ENCODE peak calls at places on chromosomes 4 and X, in four cellular contexts. L is IMR-90, E is lower lobe of right lung, I is GM23338. R is an unnamed sample.

GRCh38 chr4:68360570-68360969 is 10.7 kb upstream of the YTHDC1 start:
- DNase-seq in L (no peak), I (no peak), E (no peak), R (no peak)

GRCh38 chrX:96752776-96753175 is 68.1 kb downstream of the DIAPH2 start:
- DNase-seq in L (no peak), E (peak; percentile 42), I (no peak), R (no peak)

GRCh38 chr4:108001540-108001939 is 11.9 kb downstream of the HADH start:
- DNase-seq in E (no peak), L (peak; percentile 7), I (no peak), R (no peak)

GRCh38 chr4:149980941-149981340 is 97.3 kb upstream of the DCLK2 start:
- DNase-seq in L (peak; percentile 65), I (peak; percentile 59), E (no peak), R (peak; percentile 56)

GRCh38 chr4:78058591-78059523 is 1.7 kb downstream of the FRAS1 start:
- DNase-seq in I (peak; percentile 86), L (no peak), E (peak; percentile 61), R (peak; percentile 27)

GRCh38 chr4:186630128-186630527 is 74.8 kb upstream of the MTNR1A start:
- DNase-seq in I (no peak), E (no peak), L (no peak), R (no peak)

GRCh38 chr4:162497564-162498167 is 333.9 kb upstream of the FSTL5 start:
- DNase-seq in L (peak; percentile 42), I (peak; percentile 54), E (no peak), R (peak; percentile 49)

GRCh38 chrX:100969408-100969807 is at the start of gene ARL13A:
- DNase-seq in E (no peak), L (no peak), I (no peak), R (no peak)

GRCh38 chrX:1686642-1687041 is 71.8 kb downstream of the ASMT start:
- DNase-seq in I (no peak), E (no peak), L (no peak), R (peak; percentile 60)

GRCh38 chr4:155657169-155657568 is 9.5 kb upstream of the GUCY1A1 start:
- DNase-seq in I (no peak), E (no peak), L (no peak), R (peak; percentile 53)

GRCh38 chr4:48954314-48954713 is 31.8 kb upstream of the CWH43 start:
- DNase-seq in L (peak; percentile 34), E (no peak), I (peak; percentile 68), R (no peak)

GRCh38 chrX:140503230-140503585 is 1.7 kb downstream of the SOX3 start:
- DNase-seq in L (no peak), E (no peak), I (no peak), R (no peak)

GRCh38 chrX:9466115-9466495 is 1.2 kb downstream of the TBL1X start:
- DNase-seq in L (peak; percentile 21), I (peak; percentile 41), E (peak; percentile 64), R (peak; percentile 21)

GRCh38 chrX:124256209-124256608 is 76.3 kb upstream of the TEX13D start:
- DNase-seq in I (no peak), E (no peak), L (peak; percentile 19), R (peak; percentile 93)

GRCh38 chr4:95268819-95269565 is 279.8 kb downstream of the UNC5C start:
- DNase-seq in E (no peak), L (peak; percentile 7), I (no peak), R (no peak)

GRCh38 chrX:40083120-40083978 is 14.4 kb downstream of the BCOR start:
- DNase-seq in L (no peak), E (peak; percentile 69), I (peak; percentile 62), R (no peak)

GRCh38 chr4:26298198-26298950 is 22.4 kb upstream of the RBPJ start:
- DNase-seq in E (no peak), L (peak; percentile 83), I (peak; percentile 45), R (peak; percentile 77)

GRCh38 chr4:73828945-73829344 is 7.5 kb upstream of the CXCL6 start:
- DNase-seq in E (no peak), I (no peak), L (peak; percentile 53), R (peak; percentile 62)

GRCh38 chr4:73836373-73837269 is at the start of gene CXCL6:
- DNase-seq in I (peak; percentile 81), L (no peak), E (peak; percentile 56), R (no peak)

GRCh38 chr4:73832651-73833237 is 3.7 kb upstream of the CXCL6 start:
- DNase-seq in E (no peak), I (no peak), L (peak; percentile 56), R (peak; percentile 47)

GRCh38 chr4:73831569-73831968 is 4.9 kb upstream of the CXCL6 start:
- DNase-seq in L (no peak), E (no peak), I (no peak), R (peak; percentile 82)
- TF ChIP-seq CTCF in L (no peak), E (no peak), I (no peak), R (no peak)

DNA sequence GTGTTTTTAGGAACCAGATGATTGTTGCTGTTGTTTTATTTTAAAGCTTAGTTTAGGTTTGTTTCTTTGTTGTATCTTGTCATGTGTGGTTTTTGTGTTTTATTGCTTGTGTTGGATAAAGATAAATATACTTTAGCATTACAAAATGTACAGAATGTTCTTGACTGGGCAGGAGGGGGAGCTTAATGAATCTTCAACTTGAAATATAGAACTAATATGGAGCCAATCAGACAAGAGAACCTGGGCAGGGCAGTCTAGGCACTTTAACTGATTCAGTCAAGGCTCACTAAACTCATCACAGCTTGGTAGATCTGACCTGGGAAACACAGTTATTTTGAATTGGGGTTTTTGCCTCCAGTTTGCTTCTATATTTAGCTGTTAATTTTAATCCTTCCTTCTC is 304.2 kb downstream of the ARHGAP24 start:
- DNase-seq in E (no peak), I (no peak), L (peak; percentile 62), R (peak; percentile 53)
- H3K4me3 ChIP-seq in E (peak overlapping the region; percentile 27), I (no peak overlapping the region), L (peak overlapping the region; percentile 100), R (peak overlapping the region; percentile 58)

GRCh38 chr4:124941267-124941666 is 228.7 kb upstream of the ANKRD50 start:
- DNase-seq in E (no peak), I (no peak), L (peak; percentile 24), R (no peak)

GRCh38 chr4:124946696-124947095 is 234.2 kb upstream of the ANKRD50 start:
- DNase-seq in L (no peak), I (no peak), E (no peak), R (no peak)

GRCh38 chr4:124943145-124943889 is 230.8 kb upstream of the ANKRD50 start:
- DNase-seq in E (no peak), L (no peak), I (no peak), R (peak; percentile 13)

GRCh38 chr4:124945422-124945821 is 232.9 kb upstream of the ANKRD50 start:
- DNase-seq in I (no peak), L (no peak), E (no peak), R (no peak)

DNA sequence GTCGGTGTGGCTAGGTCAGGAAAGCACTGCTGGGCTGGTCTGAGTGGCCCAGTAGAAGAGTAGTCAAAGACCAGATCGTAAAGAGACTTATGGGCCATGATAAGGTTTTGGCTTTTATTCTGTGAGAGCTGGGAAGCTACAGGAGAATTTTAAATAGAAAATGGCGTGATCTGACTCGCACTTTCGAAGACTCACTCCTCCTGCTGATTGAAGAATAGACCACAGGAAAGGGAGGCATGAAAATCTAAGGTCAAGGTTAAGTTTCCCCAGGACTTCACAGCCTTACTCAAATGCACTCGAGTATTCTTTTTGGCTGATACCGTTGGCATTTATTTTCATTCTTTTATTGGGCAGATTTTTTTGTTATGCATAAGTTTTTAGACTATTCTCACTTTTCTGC is 231.4 kb upstream of the ANKRD50 start:
- DNase-seq in E (no peak), I (peak; percentile 58), L (no peak), R (no peak)
- TF ChIP-seq CTCF in E (no peak), I (peak; percentile 44), L (no peak), R (no peak)

GRCh38 chrX:134883134-134883700 is 107.6 kb upstream of the SMIM10 start:
- DNase-seq in I (no peak), E (no peak), L (no peak), R (no peak)

GRCh38 chrX:134886201-134886600 is 104.6 kb upstream of the SMIM10 start:
- DNase-seq in L (peak; percentile 33), E (no peak), I (no peak), R (no peak)

GRCh38 chrX:134880866-134881265 is 109.9 kb upstream of the SMIM10 start:
- DNase-seq in L (peak; percentile 52), E (no peak), I (no peak), R (peak; percentile 22)

GRCh38 chrX:134885336-134886016 is 105.3 kb upstream of the SMIM10 start:
- DNase-seq in E (no peak), L (no peak), I (no peak), R (no peak)
- H3K4me3 ChIP-seq in E (no peak overlapping the region), L (no peak overlapping the region), I (no peak overlapping the region), R (no peak overlapping the region)

GRCh38 chr4:80711956-80712355 is 318.6 kb upstream of the BMP3 start:
- DNase-seq in E (no peak), L (peak; percentile 14), I (no peak), R (peak; percentile 26)

GRCh38 chr4:80709082-80709869 is 321.2 kb upstream of the BMP3 start:
- DNase-seq in E (no peak), L (no peak), I (no peak), R (no peak)

GRCh38 chr4:80705311-80705710 is 325.2 kb upstream of the BMP3 start:
- DNase-seq in E (no peak), I (no peak), L (no peak), R (peak; percentile 8)

GRCh38 chr4:80713409-80713808 is 317.1 kb upstream of the BMP3 start:
- DNase-seq in I (no peak), L (no peak), E (no peak), R (no peak)

GRCh38 chr4:80710748-80711451 is 319.6 kb upstream of the BMP3 start:
- DNase-seq in L (no peak), E (no peak), I (no peak), R (no peak)
- TF ChIP-seq CTCF in L (no peak), E (no peak), I (no peak), R (no peak)

DNA sequence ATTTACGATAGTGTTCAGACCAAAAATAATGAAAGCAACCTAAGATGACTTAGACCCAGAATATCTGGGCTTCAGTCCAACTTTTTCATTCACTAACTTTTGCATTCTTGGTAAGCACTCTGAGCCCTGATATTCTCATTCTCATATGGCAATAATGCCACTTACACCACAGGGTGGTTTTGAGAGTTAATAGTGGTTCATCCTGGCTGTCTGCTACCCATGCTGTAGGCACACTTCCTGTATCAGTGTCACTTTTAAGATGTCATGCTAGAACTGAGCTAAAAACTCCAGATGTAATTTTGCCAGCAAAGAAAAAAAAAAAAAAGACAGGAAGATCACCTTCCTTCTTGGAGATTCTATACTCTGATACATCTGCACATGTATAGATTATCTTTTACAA is 508.6 kb upstream of the FMR1 start:
- DNase-seq in L (no peak), I (no peak), E (no peak), R (no peak)
- H3K4me3 ChIP-seq in L (no peak overlapping the region), I (no peak overlapping the region), E (no peak overlapping the region), R (no peak overlapping the region)

R was measured in AG10803.